ENCODE peak calls at places on chromosomes 12 and 14, in four cellular contexts. E is SK-N-SH, R is IMR-90, O is mammary epithelial cell. Z is an unnamed sample. For H3K27me3, the result is how much of the 10 kb centered on the place peaks cover.

GRCh38 chr12:105257321-105257728 is 21.4 kb upstream of the APPL2 start:
- DNase-seq in E (no peak), R (peak), O (peak), Z (no peak)

GRCh38 chr14:106372870-106373657 is 846.7 kb downstream of the TMEM121 start:
- DNase-seq in E (peak), R (no peak), O (no peak), Z (peak)

GRCh38 chr14:24436355-24437019 is 6.1 kb downstream of the SDR39U1 start:
- DNase-seq in E (peak), R (peak), O (peak), Z (peak)

GRCh38 chr12:39553476-39553875 is 66.1 kb downstream of the ABCD2 start:
- DNase-seq in E (no peak), R (no peak), O (no peak), Z (no peak)

GRCh38 chr14:66638688-66639087 is 130.7 kb downstream of the GPHN start:
- DNase-seq in E (no peak), R (peak), O (peak), Z (no peak)

GRCh38 chr14:102392506-102392905 is 29.8 kb downstream of the TECPR2 start:
- DNase-seq in E (no peak), R (peak), O (no peak), Z (no peak)

GRCh38 chr12:48542300-48542928 is 17.0 kb downstream of the OR8S1 start:
- DNase-seq in E (no peak), R (peak), O (peak), Z (peak)

GRCh38 chr12:57983150-57983857 is 41.9 kb downstream of the ATP23 start:
- DNase-seq in E (peak), R (peak), O (peak), Z (no peak)

GRCh38 chr12:108117163-108117849 is 11.8 kb upstream of the WSCD2 start:
- DNase-seq in E (no peak), R (no peak), O (peak), Z (no peak)

GRCh38 chr12:28870839-28871440 is 278.1 kb upstream of the FAR2 start:
- DNase-seq in E (no peak), R (peak), O (peak), Z (no peak)

GRCh38 chr12:5155866-5156265 is 112.2 kb downstream of the KCNA5 start:
- DNase-seq in E (no peak), R (no peak), O (no peak), Z (no peak)
- H3K27me3 ChIP-seq in E (under half), R (under half), O (under half), Z (under half)

GRCh38 chr12:64097346-64098105 is 124.6 kb downstream of the KICS2 start:
- DNase-seq in E (no peak), R (peak), O (no peak), Z (no peak)
- H3K27ac ChIP-seq in E (no peak), R (peak), O (no peak), Z (no peak)

GRCh38 chr14:104293851-104294627 is 155.7 kb downstream of the KIF26A start:
- DNase-seq in E (no peak), R (no peak), O (no peak), Z (no peak)
- TF ChIP-seq CTCF in E (peak), R (no peak), O (no peak), Z (no peak)

GRCh38 chr12:52754135-52754534 is 23.0 kb downstream of the KRT76 start:
- DNase-seq in E (no peak), R (no peak), O (no peak), Z (no peak)
- H3K27me3 ChIP-seq in E (under half), R (under half), O (under half), Z (under half)

Z was measured in CD4-positive, alpha-beta T cell.